ENCODE peak calls at places on chromosomes 7 and 10, in four cellular contexts. One of them, this sample, is unnamed.

GRCh38 chr10:70477661-70478162 is 855 bp upstream of the PALD1 start:
- DNase-seq in NCI-H69: peak; percentile 58
- DNase-seq in activated CD4-positive, alpha-beta T cell treated with anti-CD3 and anti-CD28 coated beads, Interleukin-2, amount 50 U/mL, for 1 hour: peak; percentile 73
- DNase-seq in iPS DF 19.7: no peak
- DNase-seq in this sample: no peak

GRCh38 chr10:95356-96115 is 39.7 kb upstream of the ZMYND11 start:
- DNase-seq in NCI-H69: no peak
- DNase-seq in activated CD4-positive, alpha-beta T cell treated with anti-CD3 and anti-CD28 coated beads, Interleukin-2, amount 50 U/mL, for 1 hour: no peak
- DNase-seq in iPS DF 19.7: no peak
- DNase-seq in this sample: no peak

GRCh38 chr10:100020161-100020882 is 10.6 kb upstream of the DNMBP start:
- DNase-seq in NCI-H69: peak; percentile 92
- DNase-seq in activated CD4-positive, alpha-beta T cell treated with anti-CD3 and anti-CD28 coated beads, Interleukin-2, amount 50 U/mL, for 1 hour: no peak
- DNase-seq in iPS DF 19.7: no peak
- DNase-seq in this sample: no peak

GRCh38 chr10:28254290-28254985 is 48.4 kb downstream of the MPP7 start:
- DNase-seq in NCI-H69: no peak
- DNase-seq in activated CD4-positive, alpha-beta T cell treated with anti-CD3 and anti-CD28 coated beads, Interleukin-2, amount 50 U/mL, for 1 hour: no peak
- DNase-seq in iPS DF 19.7: no peak
- DNase-seq in this sample: no peak

GRCh38 chr10:90917968-90918318 is 2.9 kb downstream of the ANKRD1 start:
- DNase-seq in NCI-H69: no peak
- DNase-seq in activated CD4-positive, alpha-beta T cell treated with anti-CD3 and anti-CD28 coated beads, Interleukin-2, amount 50 U/mL, for 1 hour: no peak
- DNase-seq in iPS DF 19.7: no peak
- DNase-seq in this sample: no peak

GRCh38 chr7:101705327-101705726 is 76.2 kb upstream of the MYL10 start:
- DNase-seq in NCI-H69: peak; percentile 76
- DNase-seq in activated CD4-positive, alpha-beta T cell treated with anti-CD3 and anti-CD28 coated beads, Interleukin-2, amount 50 U/mL, for 1 hour: no peak
- DNase-seq in iPS DF 19.7: no peak
- DNase-seq in this sample: no peak

GRCh38 chr7:90931996-90932912 is 332.0 kb upstream of the FZD1 start:
- DNase-seq in NCI-H69: peak; percentile 56
- DNase-seq in activated CD4-positive, alpha-beta T cell treated with anti-CD3 and anti-CD28 coated beads, Interleukin-2, amount 50 U/mL, for 1 hour: no peak
- DNase-seq in iPS DF 19.7: no peak
- DNase-seq in this sample: no peak

GRCh38 chr10:124273141-124273540 is 145.6 kb downstream of the OAT start:
- DNase-seq in NCI-H69: no peak
- DNase-seq in activated CD4-positive, alpha-beta T cell treated with anti-CD3 and anti-CD28 coated beads, Interleukin-2, amount 50 U/mL, for 1 hour: no peak
- DNase-seq in iPS DF 19.7: no peak
- DNase-seq in this sample: no peak

GRCh38 chr10:121002586-121003205 is 151.5 kb downstream of the WDR11 start:
- DNase-seq in NCI-H69: no peak
- DNase-seq in activated CD4-positive, alpha-beta T cell treated with anti-CD3 and anti-CD28 coated beads, Interleukin-2, amount 50 U/mL, for 1 hour: no peak
- DNase-seq in iPS DF 19.7: no peak
- DNase-seq in this sample: no peak

GRCh38 chr7:26199301-26200112 is 1.0 kb downstream of the HNRNPA2B1 start:
- DNase-seq in NCI-H69: peak; percentile 87
- DNase-seq in activated CD4-positive, alpha-beta T cell treated with anti-CD3 and anti-CD28 coated beads, Interleukin-2, amount 50 U/mL, for 1 hour: peak; percentile 64
- DNase-seq in iPS DF 19.7: no peak
- DNase-seq in this sample: peak; percentile 82

GRCh38 chr10:132724436-132724835 is 61.5 kb downstream of the NKX6-2 start:
- DNase-seq in NCI-H69: no peak
- DNase-seq in activated CD4-positive, alpha-beta T cell treated with anti-CD3 and anti-CD28 coated beads, Interleukin-2, amount 50 U/mL, for 1 hour: no peak
- DNase-seq in iPS DF 19.7: no peak
- DNase-seq in this sample: no peak

GRCh38 chr7:137789215-137789899 is 57.4 kb downstream of the DGKI start:
- DNase-seq in NCI-H69: no peak
- DNase-seq in activated CD4-positive, alpha-beta T cell treated with anti-CD3 and anti-CD28 coated beads, Interleukin-2, amount 50 U/mL, for 1 hour: no peak
- DNase-seq in iPS DF 19.7: no peak
- DNase-seq in this sample: no peak

GRCh38 chr10:122033224-122033926 is 44.4 kb downstream of the TACC2 start:
- DNase-seq in NCI-H69: no peak
- DNase-seq in activated CD4-positive, alpha-beta T cell treated with anti-CD3 and anti-CD28 coated beads, Interleukin-2, amount 50 U/mL, for 1 hour: no peak
- DNase-seq in iPS DF 19.7: no peak
- DNase-seq in this sample: no peak

GRCh38 chr7:26919906-26920530 is 55.6 kb upstream of the SKAP2 start:
- DNase-seq in NCI-H69: no peak
- DNase-seq in activated CD4-positive, alpha-beta T cell treated with anti-CD3 and anti-CD28 coated beads, Interleukin-2, amount 50 U/mL, for 1 hour: no peak
- DNase-seq in iPS DF 19.7: no peak
- DNase-seq in this sample: no peak

GRCh38 chr7:88184848-88185304 is 35.0 kb downstream of the SRI start:
- DNase-seq in NCI-H69: no peak
- DNase-seq in activated CD4-positive, alpha-beta T cell treated with anti-CD3 and anti-CD28 coated beads, Interleukin-2, amount 50 U/mL, for 1 hour: no peak
- DNase-seq in iPS DF 19.7: no peak
- DNase-seq in this sample: no peak